ENCODE peak calls at places on chromosomes 11 and 22, in five cellular contexts. A is tibial nerve, W is uterus, H is NB4, N is suprapubic skin. O is an unnamed sample.

GRCh38 chr11:130426223-130427048 is 2.0 kb downstream of the ADAMTS8 start:
- DNase-seq in N (no peak), H (no peak), A (no peak), W (no peak), O (no peak)

GRCh38 chr22:22810018-22810427 is 77.6 kb upstream of the IGLL5 start:
- DNase-seq in H (peak; percentile 42), W (no peak), N (no peak), A (no peak), O (no peak)

GRCh38 chr11:45683285-45684058 is 18.1 kb upstream of the CHST1 start:
- DNase-seq in H (no peak), A (no peak), W (no peak), N (peak; percentile 33), O (no peak)

GRCh38 chr11:27976262-27976661 is 131.7 kb downstream of the KIF18A start:
- DNase-seq in N (no peak), W (no peak), H (no peak), A (no peak), O (no peak)

GRCh38 chr22:32967285-32968101 is 90.7 kb downstream of the SYN3 start:
- DNase-seq in N (no peak), A (no peak), W (no peak), H (no peak), O (no peak)

GRCh38 chr22:31929126-31929928 is 15.0 kb upstream of the YWHAH start:
- DNase-seq in H (no peak), W (no peak), N (no peak), A (no peak), O (no peak)

GRCh38 chr22:25745341-25746011 is 3.5 kb downstream of the MYO18B start:
- DNase-seq in A (no peak), N (no peak), W (no peak), H (no peak), O (peak; percentile 30)

GRCh38 chr22:48155446-48155845 is 1393.0 kb downstream of the TBC1D22A start:
- DNase-seq in A (no peak), W (no peak), N (no peak), H (no peak), O (no peak)

GRCh38 chr11:111447931-111448330 is 64.3 kb downstream of the BTG4 start:
- DNase-seq in A (no peak), N (no peak), W (no peak), H (no peak), O (no peak)

GRCh38 chr11:36608491-36609199 is 10.6 kb upstream of the RAG2 start:
- DNase-seq in A (no peak), H (no peak), N (no peak), W (no peak), O (no peak)

GRCh38 chr11:67463680-67464410 is 5.2 kb downstream of the TMEM134 start:
- DNase-seq in N (peak; percentile 91), H (peak; percentile 90), W (peak; percentile 46), A (peak; percentile 60), O (peak; percentile 96)

GRCh38 chr11:67463186-67463585 is 5.9 kb downstream of the TMEM134 start:
- DNase-seq in N (no peak), A (no peak), H (no peak), W (no peak), O (no peak)

GRCh38 chr11:67465190-67465522 is 3.9 kb downstream of the TMEM134 start:
- DNase-seq in A (no peak), W (no peak), N (no peak), H (no peak), O (no peak)

GRCh38 chr11:67466367-67466766 is 2.7 kb downstream of the TMEM134 start:
- DNase-seq in H (no peak), N (no peak), W (no peak), A (no peak), O (no peak)

DNA sequence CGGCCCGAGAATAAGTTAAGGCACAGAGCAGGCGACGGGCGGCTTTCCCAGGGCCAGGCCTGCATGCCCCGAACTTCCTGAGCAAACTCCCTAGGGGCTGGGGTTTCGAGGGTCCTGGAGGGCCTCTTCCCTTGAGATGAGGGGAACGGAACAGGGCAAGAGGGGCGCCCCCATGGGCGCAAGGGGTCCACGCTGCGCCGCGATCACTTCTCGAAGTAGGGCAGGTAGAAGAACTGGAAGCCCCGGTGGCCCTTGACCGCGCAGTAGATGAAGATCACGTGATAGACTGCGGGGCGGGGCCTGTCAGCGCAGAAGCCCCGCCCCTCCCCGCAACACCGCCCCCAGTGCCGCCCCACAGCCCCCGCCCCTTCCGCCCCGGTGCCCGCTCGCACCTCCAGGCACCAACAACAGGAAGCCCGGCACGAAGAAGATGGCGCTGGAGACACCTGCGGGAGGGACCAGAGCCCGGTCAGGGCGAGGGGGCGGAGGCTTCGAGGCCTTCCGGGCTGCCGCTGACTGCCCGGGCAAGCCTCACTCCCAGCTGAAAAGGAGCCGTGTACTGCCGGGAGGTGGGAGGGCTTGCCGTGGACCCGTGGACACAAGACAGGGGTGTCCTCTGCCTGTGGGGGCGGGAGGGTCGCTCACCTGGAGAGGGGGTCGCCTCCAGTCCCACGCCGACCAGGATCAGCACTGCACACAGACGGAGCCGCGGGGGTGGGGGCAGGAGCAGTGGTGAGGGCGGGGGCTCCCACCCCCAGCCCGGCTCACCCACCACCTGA is 4.5 kb downstream of the TMEM134 start:
- DNase-seq in N (peak; percentile 92), H (peak; percentile 93), W (peak; percentile 72), A (peak; percentile 89), O (peak; percentile 85)
- TF ChIP-seq POLR2A in N (no peak), H (peak; percentile 85), W (peak; percentile 36), A (no peak), O (peak; percentile 44)

GRCh38 chr11:118908931-118909618 is 16.7 kb downstream of the BCL9L start:
- DNase-seq in N (peak; percentile 82), A (peak; percentile 77), W (peak; percentile 93), H (no peak), O (no peak)
- TF ChIP-seq POLR2A in N (peak; percentile 20), A (peak; percentile 25), W (peak; percentile 76), H (no peak), O (peak; percentile 44)

GRCh38 chr22:19043111-19044085 is 78.8 kb downstream of the DGCR2 start:
- DNase-seq in H (no peak), W (no peak), N (peak; percentile 42), A (no peak), O (no peak)
- TF ChIP-seq POLR2A in H (no peak), W (no peak), N (no peak), A (no peak), O (no peak)

GRCh38 chr11:57566564-57567209 is 785 bp downstream of the UBE2L6 start:
- DNase-seq in W (no peak), N (no peak), A (no peak), H (no peak), O (no peak)
- TF ChIP-seq POLR2A in W (no peak), N (no peak), A (no peak), H (no peak), O (no peak)

GRCh38 chr22:42608481-42609361 is 6.0 kb downstream of the POLDIP3 start:
- DNase-seq in N (no peak), H (no peak), W (no peak), A (no peak), O (peak; percentile 49)
- TF ChIP-seq POLR2A in N (no peak), H (no peak), W (no peak), A (no peak), O (no peak)

GRCh38 chr11:67492069-67492727 is 9.4 kb downstream of the AIP start:
- DNase-seq in A (no peak), N (no peak), W (no peak), H (no peak), O (no peak)
- TF ChIP-seq POLR2A in A (no peak), N (no peak), W (no peak), H (no peak), O (no peak)

DNA sequence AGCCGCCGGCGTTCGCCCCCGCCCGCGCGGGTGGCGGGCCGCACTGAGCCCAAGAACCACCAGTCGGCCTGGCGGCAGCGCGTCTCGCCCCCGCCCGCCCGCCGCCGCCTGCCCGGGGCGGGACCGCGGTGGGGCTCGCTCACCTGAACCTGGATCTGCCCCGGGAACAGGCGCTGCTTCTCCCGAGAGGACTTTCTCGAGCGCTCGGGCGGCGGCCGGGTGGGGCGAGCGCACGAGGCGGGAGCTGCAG is 178 bp downstream of the MYH9 start:
- DNase-seq in N (no peak), W (no peak), A (no peak), H (no peak), O (no peak)
- TF ChIP-seq POLR2A in N (no peak), W (no peak), A (no peak), H (no peak), O (no peak)

DNA sequence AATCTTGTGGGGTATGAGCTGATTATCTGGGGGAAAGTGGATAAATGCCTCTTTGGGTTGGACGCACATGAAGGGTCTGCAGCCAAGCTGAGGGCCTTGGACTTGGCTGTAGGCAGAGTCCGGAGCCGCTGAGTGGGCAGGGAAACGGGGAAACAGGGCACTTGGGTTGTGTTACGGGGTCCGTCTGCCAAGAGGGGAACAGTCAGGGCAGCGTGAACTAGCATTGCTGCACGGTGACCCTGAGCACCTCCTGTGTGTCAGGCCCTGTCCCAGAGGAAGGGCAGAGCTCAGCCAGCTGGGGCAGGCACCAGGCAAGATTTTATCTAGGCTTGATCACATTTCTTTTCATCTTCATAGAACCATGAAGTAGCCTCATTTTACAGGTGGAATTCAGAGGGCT is 11.9 kb downstream of the FAM83F start:
- DNase-seq in A (no peak), W (no peak), H (peak; percentile 10), N (no peak), O (no peak)
- TF ChIP-seq POLR2A in A (no peak), W (no peak), H (no peak), N (no peak), O (no peak)

DNA sequence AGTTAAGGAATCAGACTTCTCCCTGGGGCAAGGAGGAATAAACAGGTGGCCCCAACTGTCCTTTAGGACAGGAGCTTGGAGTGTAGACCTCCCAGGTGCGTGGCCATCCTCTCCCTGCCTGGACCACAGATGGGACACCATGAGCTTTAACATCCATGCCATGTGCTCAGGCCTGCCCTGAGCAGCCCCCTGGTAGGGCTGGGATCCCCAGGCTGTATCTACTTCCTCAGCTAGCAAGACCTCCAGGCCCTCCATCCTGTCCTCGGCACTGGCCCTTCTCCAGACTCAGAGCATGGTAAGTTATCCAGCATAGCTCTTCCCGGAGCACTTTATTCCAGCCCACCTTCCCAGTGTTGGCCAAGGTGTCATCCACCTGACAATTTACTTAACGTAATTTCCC is 5.7 kb downstream of the CD6 start:
- DNase-seq in N (peak; percentile 31), A (no peak), H (no peak), W (no peak), O (no peak)
- TF ChIP-seq POLR2A in N (no peak), A (no peak), H (no peak), W (no peak), O (no peak)

O was measured in H54.